ENCODE peak calls at places on chromosomes 5 and 9, in seven cellular contexts. I, J, E, V, X, Q and N are unnamed samples. For H3K9me3, the result is how much of the 10 kb centered on the place peaks cover.

GRCh38 chr5:147387109-147387508 is 122.8 kb downstream of the DPYSL3 start:
- DNase-seq in I (no peak), J (no peak), E (no peak), Q (no peak), X (no peak), V (no peak), N (no peak)

GRCh38 chr9:97633859-97634485 is 351 bp downstream of the NCBP1 start:
- DNase-seq in I (no peak), J (no peak), X (no peak), Q (no peak), V (no peak), E (no peak), N (no peak)

GRCh38 chr5:36363101-36363500 is 61.4 kb upstream of the RANBP3L start:
- DNase-seq in E (no peak), X (no peak), J (no peak), I (no peak), V (peak), Q (no peak), N (no peak)

GRCh38 chr5:92581690-92582089 is 999.3 kb downstream of the NR2F1-AS1 start:
- DNase-seq in J (no peak), V (no peak), I (no peak), Q (no peak), X (no peak), E (no peak), N (no peak)

GRCh38 chr5:108418172-108418571 is 36.3 kb upstream of the FBXL17 start:
- DNase-seq in Q (no peak), I (no peak), V (no peak), E (no peak), X (peak), J (no peak), N (peak)

GRCh38 chr9:2023532-2023931 is 8.4 kb downstream of the SMARCA2 start:
- DNase-seq in X (no peak), E (no peak), Q (no peak), I (no peak), V (no peak), J (no peak), N (no peak)

GRCh38 chr5:173055983-173056782 is at the start of gene CREBRF:
- DNase-seq in Q (no peak), E (peak), J (peak), V (peak), X (peak), I (peak), N (peak)

GRCh38 chr5:172887735-172888134 is 53.7 kb downstream of the ERGIC1 start:
- DNase-seq in I (no peak), Q (no peak), X (no peak), J (peak), V (no peak), E (no peak), N (no peak)

GRCh38 chr5:132463808-132464154 is 26.8 kb downstream of the IRF1 start:
- DNase-seq in I (no peak), J (no peak), X (no peak), E (no peak), V (no peak), Q (no peak), N (no peak)

GRCh38 chr5:134000116-134000515 is 4.7 kb downstream of the VDAC1 start:
- DNase-seq in J (no peak), X (peak), Q (no peak), E (no peak), V (no peak), I (no peak), N (no peak)

GRCh38 chr9:77028478-77028877 is 9.0 kb downstream of the FOXB2 start:
- DNase-seq in J (no peak), E (no peak), Q (no peak), I (no peak), X (no peak), V (no peak), N (no peak)

GRCh38 chr9:99049228-99049627 is 55.7 kb upstream of the TGFBR1 start:
- DNase-seq in E (no peak), I (no peak), Q (no peak), J (no peak), V (no peak), X (no peak), N (no peak)

GRCh38 chr5:79689541-79690466 is at the start of gene CMYA5:
- DNase-seq in E (no peak), J (peak), V (no peak), I (peak), X (peak), Q (no peak), N (peak)

GRCh38 chr5:158080112-158080511 is 221.2 kb upstream of the CLINT1 start:
- DNase-seq in I (no peak), X (no peak), E (no peak), Q (no peak), J (no peak), V (no peak), N (no peak)

GRCh38 chr5:116032094-116032517 is at the start of gene ARL14EPL:
- DNase-seq in E (no peak), X (peak), J (peak), V (peak), Q (no peak), I (peak), N (no peak)

GRCh38 chr9:106697390-106697789 is 165.6 kb upstream of the ZNF462 start:
- DNase-seq in J (no peak), V (no peak), X (no peak), E (no peak), Q (no peak), I (no peak), N (no peak)

GRCh38 chr5:135065306-135066265 is 31.6 kb upstream of the PITX1 start:
- DNase-seq in I (peak), V (no peak), X (no peak), J (no peak), E (no peak), Q (no peak), N (no peak)

GRCh38 chr9:123445981-123446610 is 90.1 kb downstream of the CRB2 start:
- DNase-seq in J (no peak), E (no peak), X (no peak), V (no peak), Q (no peak), I (peak), N (no peak)

GRCh38 chr5:142716963-142717362 is 31.1 kb upstream of the FGF1 start:
- DNase-seq in Q (no peak), J (no peak), V (peak), X (peak), E (no peak), I (no peak), N (peak)

GRCh38 chr5:161857358-161857757 is 9.4 kb downstream of the GABRA1 start:
- DNase-seq in E (no peak), V (no peak), X (no peak), Q (no peak), I (no peak), J (no peak), N (no peak)

GRCh38 chr9:18238254-18238653 is 235.7 kb upstream of the ADAMTSL1 start:
- DNase-seq in J (no peak), I (no peak), V (no peak), E (no peak), Q (no peak), X (no peak), N (no peak)

GRCh38 chr5:67206381-67207328 is 10.1 kb upstream of the CD180 start:
- DNase-seq in V (peak), J (peak), E (no peak), Q (no peak), I (peak), X (no peak), N (no peak)

GRCh38 chr5:4614088-4614487 is 526.0 kb upstream of the ADAMTS16 start:
- DNase-seq in Q (no peak), X (no peak), I (no peak), J (no peak), E (no peak), V (no peak), N (no peak)

GRCh38 chr5:116559239-116559638 is 15.4 kb downstream of the SEMA6A start:
- DNase-seq in E (no peak), J (no peak), Q (no peak), X (no peak), V (no peak), I (no peak), N (no peak)

GRCh38 chr9:72894342-72894741 is 58.5 kb downstream of the ALDH1A1 start:
- DNase-seq in Q (no peak), I (no peak), E (no peak), V (no peak), X (no peak), J (no peak), N (no peak)

GRCh38 chr5:171432076-171432475 is 12.6 kb downstream of the FGF18 start:
- DNase-seq in J (peak), Q (no peak), X (no peak), V (no peak), E (no peak), I (peak), N (no peak)

GRCh38 chr5:124748687-124749594 is 2.5 kb upstream of the ZNF608 start:
- DNase-seq in V (peak), J (peak), Q (peak), X (peak), E (peak), I (peak), N (peak)

GRCh38 chr5:142343531-142343930 is 18.7 kb upstream of the SPRY4 start:
- DNase-seq in E (no peak), I (no peak), Q (no peak), X (no peak), V (no peak), J (no peak), N (no peak)

GRCh38 chr5:42985129-42986037 is 54.7 kb downstream of the ANXA2R start:
- DNase-seq in J (no peak), E (no peak), I (no peak), X (no peak), Q (no peak), V (no peak), N (no peak)
- H3K9me3 ChIP-seq in J (under half), E (under half), I (under half), X (under half), Q (under half), V (under half), N (under half)

GRCh38 chr5:160173-160510 is 31.2 kb upstream of the LRRC14B start:
- DNase-seq in X (no peak), I (peak), E (no peak), Q (no peak), J (no peak), V (no peak), N (no peak)
- H3K4me3 ChIP-seq in X (no peak), I (no peak), E (no peak), Q (no peak), J (no peak), V (no peak), N (no peak)

GRCh38 chr9:25584611-25585010 is 93.6 kb downstream of the TUSC1 start:
- DNase-seq in I (no peak), V (no peak), E (no peak), Q (no peak), J (no peak), X (no peak), N (no peak)
- H3K9me3 ChIP-seq in I (under half), V (under half), E (under half), Q (under half), J (under half), X (under half), N (under half)

GRCh38 chr9:131279196-131279926 is 3.1 kb upstream of the FAM78A start:
- DNase-seq in J (no peak), Q (no peak), V (no peak), E (no peak), X (peak), I (no peak), N (no peak)

GRCh38 chr9:131279927-131280530 is 3.7 kb upstream of the FAM78A start:
- DNase-seq in Q (no peak), X (no peak), E (no peak), V (no peak), I (no peak), J (no peak), N (no peak)

GRCh38 chr9:131276891-131277672 is 772 bp upstream of the FAM78A start:
- DNase-seq in X (no peak), J (no peak), V (no peak), Q (no peak), E (no peak), I (no peak), N (peak)

GRCh38 chr9:131277673-131278420 is 1.5 kb upstream of the FAM78A start:
- DNase-seq in V (peak), I (peak), X (peak), E (no peak), Q (peak), J (peak), N (peak)

GRCh38 chr9:131278421-131279111 is 2.3 kb upstream of the FAM78A start:
- DNase-seq in Q (no peak), I (no peak), X (no peak), V (no peak), E (no peak), J (no peak), N (no peak)
- H3K4me3 ChIP-seq in Q (peak), I (no peak), X (peak), V (peak), E (no peak), J (peak), N (peak)

GRCh38 chr9:94464790-94465189 is 90.1 kb upstream of the PCAT7 start:
- DNase-seq in I (no peak), J (no peak), V (no peak), X (no peak), E (no peak), Q (no peak), N (no peak)
- H3K9me3 ChIP-seq in I (under half), J (under half), V (under half), X (half or more), E (under half), Q (under half), N (under half)

DNA sequence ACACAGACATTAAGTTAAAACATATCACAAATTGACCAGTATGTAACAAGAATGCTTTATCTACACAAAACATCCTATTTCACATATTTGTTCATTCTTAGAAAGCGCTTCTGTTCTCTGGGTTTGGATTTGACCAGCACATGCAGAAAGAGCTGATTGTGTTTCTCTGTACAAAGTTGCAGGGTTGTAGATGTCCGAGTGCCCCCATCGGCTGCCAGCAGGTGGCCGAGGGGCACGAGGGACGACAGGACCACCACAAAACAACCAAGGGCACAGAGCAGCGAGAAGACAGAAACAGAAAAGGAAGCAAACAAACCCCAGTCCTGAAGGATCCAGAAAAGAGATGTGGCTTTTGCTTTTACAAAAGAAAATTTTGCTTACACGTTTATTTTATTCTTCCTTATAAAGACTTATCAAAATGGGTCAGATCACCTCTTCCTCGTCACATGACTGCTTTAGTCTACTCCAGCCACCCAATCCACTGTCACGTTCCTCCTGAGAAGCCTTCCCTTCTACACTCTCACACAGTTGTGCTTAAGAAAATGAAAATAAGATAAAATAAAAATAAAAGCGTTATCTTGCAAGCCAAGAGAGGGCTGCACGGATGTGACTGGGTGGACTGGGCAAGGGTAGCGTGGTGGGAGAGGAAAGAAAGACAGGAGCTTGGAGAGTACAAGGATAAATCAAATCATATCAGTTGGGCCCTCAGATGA is 9.5 kb downstream of the OTP start:
- DNase-seq in J (no peak), Q (no peak), V (no peak), X (no peak), E (no peak), I (no peak), N (no peak)
- H3K4me3 ChIP-seq in J (peak), Q (no peak), V (peak), X (peak), E (no peak), I (no peak), N (peak)

GRCh38 chr9:71071633-71072032 is 49.8 kb downstream of the TRPM3 start:
- DNase-seq in X (no peak), J (no peak), V (no peak), E (no peak), Q (no peak), I (no peak), N (no peak)

GRCh38 chr9:71076096-71076495 is 45.3 kb downstream of the TRPM3 start:
- DNase-seq in X (no peak), J (no peak), Q (no peak), V (no peak), I (no peak), E (no peak), N (no peak)

GRCh38 chr9:71072587-71072986 is 48.8 kb downstream of the TRPM3 start:
- DNase-seq in I (no peak), J (no peak), Q (no peak), E (no peak), X (no peak), V (no peak), N (no peak)

GRCh38 chr9:71079451-71079850 is 42.0 kb downstream of the TRPM3 start:
- DNase-seq in E (no peak), I (no peak), V (no peak), X (no peak), J (no peak), Q (no peak), N (no peak)

DNA sequence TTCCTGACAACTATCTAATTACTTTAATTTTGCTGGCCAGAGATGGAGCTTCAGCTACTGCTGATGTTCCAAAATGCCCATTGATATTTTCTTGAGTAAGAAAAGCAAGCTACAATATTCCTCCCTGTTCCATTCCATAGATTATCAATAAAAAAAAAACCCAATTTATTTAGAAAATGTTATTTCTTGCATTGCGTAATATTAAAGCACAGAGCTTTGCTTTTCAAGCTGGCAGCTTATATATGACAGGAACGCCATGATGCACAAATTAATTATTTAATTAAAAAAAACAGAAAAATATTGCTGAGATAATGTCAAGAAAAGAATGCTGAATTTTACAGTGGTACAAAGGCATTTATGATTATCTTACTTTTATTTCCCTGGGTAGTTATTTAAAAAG is 47.9 kb downstream of the TRPM3 start:
- DNase-seq in E (no peak), J (no peak), X (no peak), I (no peak), Q (no peak), V (no peak), N (no peak)
- H3K9me3 ChIP-seq in E (under half), J (under half), X (under half), I (under half), Q (under half), V (under half), N (under half)